ENCODE peak calls at places on chromosomes 5 and 9, in eight cellular contexts. Y, S, Q, B, N, J, T and L are unnamed samples.

GRCh38 chr5:178129296-178129695 is 1.5 kb upstream of the RMND5B start:
- DNase-seq in B (no peak), Q (no peak), J (no peak), Y (no peak), N (no peak), T (no peak), S (no peak), L (no peak)

GRCh38 chr5:59351076-59351794 is 542.3 kb downstream of the PDE4D start:
- DNase-seq in N (no peak), B (peak), Q (no peak), J (peak), Y (no peak), S (peak), T (no peak), L (no peak)

GRCh38 chr5:108345541-108346171 is 36.2 kb downstream of the FBXL17 start:
- DNase-seq in S (no peak), J (peak), T (no peak), B (peak), N (peak), Q (no peak), Y (no peak), L (peak)

GRCh38 chr9:92612816-92613215 is 57.1 kb downstream of the IPPK start:
- DNase-seq in S (no peak), J (no peak), Y (no peak), T (no peak), N (no peak), Q (no peak), B (no peak), L (no peak)

GRCh38 chr5:87308024-87308423 is 40.3 kb downstream of the RASA1 start:
- DNase-seq in J (no peak), T (no peak), B (no peak), S (no peak), Y (peak), Q (no peak), N (no peak), L (no peak)

GRCh38 chr9:135087899-135088347 is 455 bp downstream of the OLFM1 start:
- DNase-seq in S (no peak), J (no peak), Y (no peak), T (peak), B (no peak), Q (no peak), N (no peak), L (no peak)

GRCh38 chr9:17462869-17463464 is 115.9 kb upstream of the SH3GL2 start:
- DNase-seq in N (peak), S (peak), T (peak), Y (no peak), Q (no peak), B (peak), J (peak), L (peak)

GRCh38 chr9:116149844-116150243 is 3.7 kb upstream of the PAPPA start:
- DNase-seq in Q (peak), S (no peak), Y (no peak), N (peak), T (peak), J (no peak), B (no peak), L (peak)

GRCh38 chr9:137721479-137721878 is 102.7 kb downstream of the EHMT1 start:
- DNase-seq in T (no peak), Y (no peak), Q (no peak), J (no peak), S (no peak), N (no peak), B (no peak), L (no peak)

GRCh38 chr5:101292199-101292598 is 389.1 kb upstream of the ST8SIA4 start:
- DNase-seq in T (no peak), Q (no peak), N (no peak), B (no peak), S (no peak), Y (no peak), J (no peak), L (no peak)

GRCh38 chr5:163281512-163281911 is 155.9 kb upstream of the CCNG1 start:
- DNase-seq in T (no peak), N (no peak), S (no peak), B (no peak), Q (no peak), Y (no peak), J (no peak), L (no peak)

GRCh38 chr5:116575635-116576042 is 1.0 kb upstream of the SEMA6A start:
- DNase-seq in Y (no peak), T (peak), B (no peak), S (peak), Q (peak), N (no peak), J (no peak), L (no peak)

GRCh38 chr5:177439518-177440053 is 7.0 kb upstream of the PRR7 start:
- DNase-seq in B (no peak), T (no peak), Y (no peak), Q (no peak), S (no peak), J (no peak), N (no peak), L (no peak)

GRCh38 chr5:163445345-163445744 is 8.0 kb downstream of the CCNG1 start:
- DNase-seq in Q (no peak), Y (no peak), N (no peak), S (no peak), T (no peak), J (no peak), B (no peak), L (no peak)

GRCh38 chr9:133490865-133491655 is 12.2 kb upstream of the SLC2A6 start:
- DNase-seq in S (no peak), N (no peak), J (no peak), T (peak), Y (no peak), Q (no peak), B (no peak), L (peak)

GRCh38 chr5:77418601-77419591 is 73.2 kb downstream of the WDR41 start:
- DNase-seq in S (no peak), B (no peak), Q (no peak), J (peak), T (no peak), Y (no peak), N (no peak), L (no peak)

GRCh38 chr9:93968451-93969327 is 13.5 kb upstream of the BARX1 start:
- DNase-seq in T (no peak), N (no peak), Q (no peak), Y (no peak), B (no peak), S (no peak), J (no peak), L (no peak)

GRCh38 chr5:83718195-83718825 is 2.3 kb downstream of the HAPLN1 start:
- DNase-seq in S (peak), N (peak), Q (peak), J (peak), Y (peak), T (peak), B (peak), L (peak)

GRCh38 chr5:181107699-181108098 is 23.3 kb downstream of the OR2V1 start:
- DNase-seq in Q (no peak), J (no peak), S (no peak), Y (no peak), T (no peak), B (no peak), N (no peak), L (no peak)

GRCh38 chr5:118220491-118220890 is 767.9 kb downstream of the DTWD2 start:
- DNase-seq in Y (no peak), N (no peak), S (no peak), J (no peak), T (no peak), Q (no peak), B (no peak), L (no peak)

GRCh38 chr5:157513182-157513581 is 53.2 kb downstream of the NIPAL4 start:
- DNase-seq in T (no peak), Y (no peak), B (no peak), J (no peak), S (no peak), Q (no peak), N (no peak), L (no peak)

GRCh38 chr5:13536921-13537320 is 407.6 kb downstream of the DNAH5 start:
- DNase-seq in T (no peak), N (no peak), S (no peak), Y (no peak), J (no peak), Q (no peak), B (no peak), L (no peak)

GRCh38 chr9:137025120-137025966 is 2.7 kb downstream of the ABCA2 start:
- DNase-seq in S (no peak), Y (no peak), N (no peak), J (peak), T (peak), B (no peak), Q (no peak), L (peak)

GRCh38 chr9:118222375-118222774 is 518.2 kb downstream of the TLR4 start:
- DNase-seq in N (peak), Q (no peak), Y (no peak), B (no peak), J (peak), S (no peak), T (peak), L (no peak)

GRCh38 chr9:592225-592624 is 249.3 kb upstream of the DMRT1 start:
- DNase-seq in T (no peak), Y (no peak), B (no peak), J (no peak), N (no peak), Q (no peak), S (no peak), L (no peak)

GRCh38 chr5:40446910-40447309 is 232.8 kb upstream of the PTGER4 start:
- DNase-seq in Y (no peak), S (no peak), B (peak), N (no peak), T (no peak), J (no peak), Q (no peak), L (no peak)

GRCh38 chr9:125971895-125972729 is 224.9 kb downstream of the PBX3 start:
- DNase-seq in Q (no peak), Y (no peak), T (no peak), J (no peak), S (no peak), B (no peak), N (no peak), L (no peak)

GRCh38 chr9:134884492-134884891 is 3.9 kb downstream of the FCN2 start:
- DNase-seq in N (no peak), S (no peak), T (no peak), Q (no peak), J (no peak), B (no peak), Y (no peak), L (no peak)

GRCh38 chr9:95857122-95857521 is 18.4 kb upstream of the ERCC6L2 start:
- DNase-seq in T (peak), B (peak), J (no peak), S (no peak), Y (no peak), N (no peak), Q (no peak), L (peak)

GRCh38 chr5:53378590-53379247 is 101.7 kb upstream of the FST start:
- DNase-seq in J (no peak), S (no peak), T (no peak), Q (no peak), Y (no peak), B (peak), N (no peak), L (no peak)

GRCh38 chr9:84642618-84643017 is 26.9 kb upstream of the NTRK2 start:
- DNase-seq in N (no peak), J (no peak), T (no peak), S (no peak), Y (no peak), B (no peak), Q (no peak), L (no peak)

GRCh38 chr5:43315262-43315661 is 2.0 kb upstream of the HMGCS1 start:
- DNase-seq in J (peak), Q (no peak), Y (no peak), N (no peak), B (no peak), S (no peak), T (no peak), L (no peak)

GRCh38 chr5:79811904-79812303 is 122.3 kb downstream of the CMYA5 start:
- DNase-seq in S (no peak), Q (no peak), N (no peak), B (no peak), J (peak), T (no peak), Y (no peak), L (no peak)

GRCh38 chr5:164504141-164504772 is 998.8 kb downstream of the MAT2B start:
- DNase-seq in J (peak), B (peak), T (peak), S (peak), Q (peak), N (peak), Y (no peak), L (peak)